ENCODE peak calls at places on chromosomes 2 and 18, in eight cellular contexts. L, A, Y, Q, P, W, O and M are unnamed samples.
A peak's percentile ranks its signal among the peaks of the same experiment; 100 is the strongest.

GRCh38 chr2:25331686-25332365 is 9.9 kb downstream of the DNMT3A start:
- ATAC-seq in L (peak; percentile 43), A (no peak), Y (no peak), Q (no peak), P (peak; percentile 7), W (no peak), O (no peak), M (no peak)

GRCh38 chr2:84908948-84909713 is 3.7 kb downstream of the TMSB10 start:
- ATAC-seq in L (no peak), A (peak; percentile 35), Y (no peak), Q (no peak), P (no peak), W (peak; percentile 25), O (no peak), M (no peak)

GRCh38 chr2:209686417-209686816 is 85.2 kb upstream of the UNC80 start:
- ATAC-seq in L (no peak), A (no peak), Y (no peak), Q (no peak), P (no peak), W (no peak), O (no peak), M (no peak)

GRCh38 chr2:174335605-174336402 is 1.1 kb downstream of the SP9 start:
- ATAC-seq in L (no peak), A (no peak), Y (peak; percentile 19), Q (no peak), P (peak; percentile 7), W (no peak), O (peak; percentile 18), M (no peak)

GRCh38 chr2:24432121-24432520 is 58.9 kb upstream of the NCOA1 start:
- ATAC-seq in L (no peak), A (no peak), Y (no peak), Q (no peak), P (no peak), W (no peak), O (no peak), M (no peak)

GRCh38 chr18:13541621-13542519 is 184.5 kb downstream of the FAM210A start:
- ATAC-seq in L (no peak), A (no peak), Y (peak; percentile 77), Q (no peak), P (peak; percentile 55), W (no peak), O (no peak), M (no peak)

GRCh38 chr2:170822885-170823799 is 6.5 kb downstream of the GAD1 start:
- ATAC-seq in L (no peak), A (no peak), Y (peak; percentile 54), Q (peak; percentile 24), P (peak; percentile 59), W (peak; percentile 9), O (peak; percentile 36), M (no peak)

GRCh38 chr2:102761763-102762162 is at the start of gene TMEM182:
- ATAC-seq in L (no peak), A (no peak), Y (no peak), Q (no peak), P (peak; percentile 88), W (no peak), O (no peak), M (no peak)

GRCh38 chr2:150508497-150509137 is 21.1 kb upstream of the RND3 start:
- ATAC-seq in L (no peak), A (no peak), Y (no peak), Q (no peak), P (no peak), W (no peak), O (no peak), M (no peak)

GRCh38 chr2:24825883-24826800 is 32.9 kb downstream of the CENPO start:
- ATAC-seq in L (no peak), A (no peak), Y (peak; percentile 0), Q (no peak), P (no peak), W (peak; percentile 20), O (no peak), M (no peak)

GRCh38 chr2:30259827-30260679 is 28.7 kb downstream of the LBH start:
- ATAC-seq in L (no peak), A (no peak), Y (no peak), Q (no peak), P (no peak), W (no peak), O (no peak), M (peak; percentile 27)

GRCh38 chr2:216055661-216056060 is 25.9 kb downstream of the PECR start:
- ATAC-seq in L (no peak), A (no peak), Y (no peak), Q (no peak), P (no peak), W (no peak), O (no peak), M (no peak)

GRCh38 chr2:194765723-194766122 is 891.3 kb upstream of the SLC39A10 start:
- ATAC-seq in L (no peak), A (no peak), Y (no peak), Q (no peak), P (no peak), W (no peak), O (no peak), M (no peak)

GRCh38 chr2:166494140-166494544 is at the start of gene SCN7A:
- ATAC-seq in L (peak; percentile 37), A (no peak), Y (peak; percentile 42), Q (no peak), P (peak; percentile 97), W (no peak), O (peak; percentile 89), M (peak; percentile 36)

GRCh38 chr2:177326591-177326990 is 62.1 kb upstream of the NFE2L2 start:
- ATAC-seq in L (no peak), A (no peak), Y (no peak), Q (no peak), P (no peak), W (no peak), O (no peak), M (no peak)

GRCh38 chr2:20580690-20581437 is 70.0 kb downstream of the HS1BP3 start:
- ATAC-seq in L (no peak), A (no peak), Y (no peak), Q (no peak), P (no peak), W (no peak), O (no peak), M (no peak)

GRCh38 chr18:74477771-74478170 is 18.4 kb upstream of the CNDP2 start:
- ATAC-seq in L (no peak), A (no peak), Y (no peak), Q (no peak), P (no peak), W (no peak), O (peak; percentile 40), M (no peak)

GRCh38 chr2:2877427-2877826 is 500.2 kb downstream of the EIPR1 start:
- ATAC-seq in L (no peak), A (no peak), Y (peak; percentile 59), Q (no peak), P (no peak), W (no peak), O (no peak), M (no peak)

GRCh38 chr2:239075918-239076727 is 228.2 kb downstream of the TWIST2 start:
- ATAC-seq in L (no peak), A (no peak), Y (no peak), Q (no peak), P (no peak), W (no peak), O (no peak), M (no peak)